ENCODE peak calls at places on chromosomes 16 and 17, in seven cellular contexts. L, Y, W, U, J, S and X are unnamed samples.
A peak's percentile ranks its signal among the peaks of the same experiment; 100 is the strongest.

GRCh38 chr17:37755455-37755854 is 10.6 kb upstream of the HNF1B start:
- DNase-seq in J (no peak), U (no peak), Y (no peak), L (no peak), W (no peak), S (no peak), X (no peak)

GRCh38 chr17:40803617-40804082 is 3.9 kb upstream of the KRT28 start:
- DNase-seq in J (peak; percentile 55), U (peak; percentile 78), W (peak; percentile 88), S (peak; percentile 92), L (peak; percentile 50), Y (peak; percentile 59), X (peak; percentile 82)

GRCh38 chr17:40608061-40608581 is 39.5 kb downstream of the SMARCE1 start:
- DNase-seq in Y (no peak), L (no peak), J (no peak), S (no peak), W (no peak), U (no peak), X (no peak)

GRCh38 chr17:45131616-45132301 is 556 bp downstream of the PLCD3 start:
- DNase-seq in J (no peak), U (peak; percentile 30), Y (peak; percentile 29), L (no peak), W (peak; percentile 61), S (peak; percentile 54), X (peak; percentile 57)

GRCh38 chr16:69615528-69615927 is 49.8 kb downstream of the NFAT5 start:
- DNase-seq in S (no peak), J (no peak), U (no peak), W (no peak), L (no peak), Y (no peak), X (no peak)

GRCh38 chr17:75459590-75460267 is 3.3 kb downstream of the TMEM94 start:
- DNase-seq in J (no peak), Y (no peak), L (no peak), U (peak; percentile 61), S (no peak), W (no peak), X (no peak)

GRCh38 chr17:50257574-50258224 is 16.6 kb upstream of the TMEM92 start:
- DNase-seq in L (no peak), J (no peak), S (no peak), Y (no peak), W (no peak), U (no peak), X (peak; percentile 4)

GRCh38 chr16:56866955-56867830 is 2.2 kb downstream of the SLC12A3 start:
- DNase-seq in J (peak; percentile 57), L (no peak), Y (peak; percentile 18), U (no peak), W (peak; percentile 60), S (peak; percentile 80), X (peak; percentile 64)

GRCh38 chr17:56902350-56902749 is 11.5 kb downstream of the TRIM25 start:
- DNase-seq in W (peak; percentile 69), J (no peak), U (no peak), S (peak; percentile 88), Y (no peak), L (no peak), X (peak; percentile 68)

GRCh38 chr17:74773871-74774286 is 2.3 kb downstream of the NAT9 start:
- DNase-seq in W (no peak), S (peak; percentile 27), U (no peak), Y (no peak), J (no peak), L (no peak), X (peak; percentile 50)

GRCh38 chr17:27616414-27616813 is 14.6 kb upstream of the LGALS9 start:
- DNase-seq in U (no peak), W (no peak), L (no peak), Y (no peak), S (no peak), J (no peak), X (no peak)

GRCh38 chr16:87995644-87996043 is 44.4 kb downstream of the BANP start:
- DNase-seq in Y (no peak), J (no peak), W (no peak), L (no peak), U (no peak), S (no peak), X (no peak)

GRCh38 chr17:19304209-19304608 is 58.3 kb downstream of the B9D1 start:
- DNase-seq in S (peak; percentile 56), L (no peak), J (no peak), U (peak; percentile 27), W (peak; percentile 31), Y (no peak), X (no peak)

GRCh38 chr16:87457724-87458423 is 35.0 kb downstream of the ZCCHC14 start:
- DNase-seq in U (peak; percentile 57), S (peak; percentile 97), W (peak; percentile 36), Y (no peak), L (no peak), J (peak; percentile 85), X (peak; percentile 91)

GRCh38 chr16:48507346-48507745 is 102.6 kb downstream of the N4BP1 start:
- DNase-seq in U (no peak), L (no peak), W (no peak), S (peak; percentile 47), Y (no peak), J (no peak), X (no peak)

GRCh38 chr17:81241648-81242420 is 2.7 kb downstream of the NDUFAF8 start:
- DNase-seq in J (peak; percentile 10), Y (peak; percentile 45), U (peak; percentile 55), L (peak; percentile 46), S (peak; percentile 66), W (peak; percentile 63), X (peak; percentile 75)

GRCh38 chr16:48426244-48427135 is 41.3 kb upstream of the SIAH1 start:
- DNase-seq in L (no peak), U (no peak), S (peak; percentile 10), Y (no peak), J (no peak), W (no peak), X (no peak)

GRCh38 chr17:17300624-17301568 is 2.3 kb upstream of the NT5M start:
- DNase-seq in S (peak; percentile 82), J (no peak), L (no peak), U (no peak), W (peak; percentile 95), Y (no peak), X (peak; percentile 58)

GRCh38 chr17:34527908-34528470 is 51.4 kb upstream of the TMEM132E start:
- DNase-seq in S (no peak), U (no peak), L (no peak), J (no peak), W (peak; percentile 14), Y (no peak), X (no peak)

GRCh38 chr17:2170023-2170422 is 115.1 kb downstream of the HIC1 start:
- DNase-seq in Y (no peak), S (no peak), J (no peak), U (no peak), L (no peak), W (peak; percentile 39), X (no peak)

GRCh38 chr16:46793841-46794240 is 37.1 kb downstream of the C16orf87 start:
- DNase-seq in S (no peak), L (no peak), J (no peak), W (no peak), U (no peak), Y (no peak), X (no peak)

GRCh38 chr16:84061236-84061830 is 18.7 kb upstream of the SLC38A8 start:
- DNase-seq in S (no peak), Y (no peak), U (no peak), W (no peak), J (no peak), L (no peak), X (no peak)

GRCh38 chr17:47862621-47863440 is 11.9 kb upstream of the SP6 start:
- DNase-seq in W (peak; percentile 87), L (no peak), S (peak; percentile 89), Y (no peak), U (no peak), J (peak; percentile 29), X (peak; percentile 89)

GRCh38 chr16:46768809-46769208 is 20.7 kb upstream of the MYLK3 start:
- DNase-seq in U (no peak), Y (no peak), S (no peak), J (no peak), W (no peak), L (no peak), X (no peak)

GRCh38 chr16:71594000-71594646 is 17.2 kb upstream of the TAT start:
- DNase-seq in L (no peak), W (no peak), J (no peak), Y (no peak), S (no peak), U (no peak), X (no peak)

GRCh38 chr17:16929757-16930520 is 42.0 kb downstream of the TNFRSF13B start:
- DNase-seq in L (no peak), Y (no peak), U (no peak), S (no peak), J (no peak), W (no peak), X (no peak)

GRCh38 chr17:77628035-77628434 is 330.5 kb upstream of the TNRC6C start:
- DNase-seq in Y (no peak), J (no peak), W (no peak), U (no peak), S (no peak), L (no peak), X (no peak)

GRCh38 chr17:35742896-35743477 is 10.1 kb downstream of the GAS2L2 start:
- DNase-seq in Y (no peak), S (no peak), J (no peak), L (no peak), W (no peak), U (no peak), X (no peak)

GRCh38 chr17:18166894-18167293 is 16.7 kb upstream of the ALKBH5 start:
- DNase-seq in W (peak; percentile 60), S (peak; percentile 38), U (no peak), J (no peak), L (no peak), Y (no peak), X (no peak)

GRCh38 chr16:35339337-35339736 is 1879.9 kb downstream of the TP53TG3F start:
- DNase-seq in J (no peak), U (no peak), L (no peak), S (no peak), Y (no peak), W (no peak), X (no peak)

GRCh38 chr17:41672153-41672552 is 16.5 kb upstream of the EIF1 start:
- DNase-seq in S (no peak), L (no peak), U (no peak), Y (no peak), J (no peak), W (no peak), X (no peak)

GRCh38 chr17:62882284-62882683 is 74.2 kb upstream of the MARCHF10 start:
- DNase-seq in L (no peak), Y (no peak), U (no peak), J (no peak), W (no peak), S (no peak), X (no peak)

GRCh38 chr17:79702071-79702470 is 28.7 kb upstream of the ENPP7 start:
- DNase-seq in W (no peak), Y (no peak), S (no peak), J (no peak), U (no peak), L (no peak), X (no peak)

GRCh38 chr17:47324224-47325020 is 667 bp downstream of the EFCAB13 start:
- DNase-seq in S (peak; percentile 39), J (no peak), U (peak; percentile 66), L (peak; percentile 8), Y (peak; percentile 40), W (peak; percentile 81), X (peak; percentile 46)

GRCh38 chr17:57109393-57110151 is 24.5 kb downstream of the AKAP1 start:
- DNase-seq in W (peak; percentile 35), J (no peak), U (peak; percentile 86), L (no peak), Y (no peak), S (no peak), X (no peak)

GRCh38 chr16:87595712-87596111 is 6.6 kb upstream of the JPH3 start:
- DNase-seq in W (no peak), S (no peak), U (no peak), J (no peak), Y (no peak), L (no peak), X (no peak)

GRCh38 chr17:40251576-40251975 is 32.5 kb downstream of the WIPF2 start:
- DNase-seq in L (no peak), J (peak; percentile 59), W (peak; percentile 64), U (no peak), S (peak; percentile 87), Y (no peak), X (peak; percentile 73)

GRCh38 chr17:9006175-9006767 is 15.0 kb upstream of the NTN1 start:
- DNase-seq in W (no peak), S (no peak), L (no peak), U (no peak), Y (no peak), J (no peak), X (no peak)